ENCODE peak calls at places on chromosomes 3 and 15, in seven cellular contexts. B is activated T-cell treated with anti-CD3 and anti-CD28 coated beads, Interleukin-2, amount 50 U/mL, for 24 hours; N is activated gamma-delta T cell treated with anti-CD3 and anti-CD28 coated beads, Interleukin-2, amount 50 U/mL, for 16 hours; V is GM23248; W is GM20000; D is central memory CD4-positive, alpha-beta T cell; C is nephron progenitor cell. P is an unnamed sample.

GRCh38 chr3:5699811-5700210 is 512.3 kb downstream of the EDEM1 start:
- DNase-seq in B (no peak), N (no peak), V (no peak), W (no peak), D (no peak), C (no peak), P (no peak)

GRCh38 chr15:90729266-90729665 is 12.1 kb downstream of the BLM start:
- DNase-seq in B (no peak), N (no peak), V (no peak), W (no peak), D (no peak), C (no peak), P (no peak)

GRCh38 chr3:39271363-39271762 is 8.5 kb downstream of the CX3CR1 start:
- DNase-seq in B (no peak), N (no peak), V (no peak), W (no peak), D (no peak), C (no peak), P (no peak)

GRCh38 chr3:186162221-186162620 is 53.3 kb upstream of the ETV5 start:
- DNase-seq in B (no peak), N (no peak), V (no peak), W (no peak), D (no peak), C (no peak), P (no peak)

GRCh38 chr3:146326875-146327543 is 76.1 kb upstream of the PLSCR4 start:
- DNase-seq in B (no peak), N (no peak), V (peak; percentile 77), W (no peak), D (no peak), C (no peak), P (peak; percentile 36)

GRCh38 chr3:42042747-42043115 is 48.4 kb upstream of the TRAK1 start:
- DNase-seq in B (no peak), N (no peak), V (peak; percentile 56), W (no peak), D (no peak), C (no peak), P (peak; percentile 16)

GRCh38 chr3:192188218-192188835 is 539.0 kb downstream of the FGF12 start:
- DNase-seq in B (peak; percentile 30), N (no peak), V (peak; percentile 18), W (peak; percentile 45), D (no peak), C (peak; percentile 68), P (peak; percentile 76)

GRCh38 chr3:58651268-58651667 is 15.3 kb downstream of the FAM3D start:
- DNase-seq in B (no peak), N (no peak), V (no peak), W (no peak), D (no peak), C (no peak), P (no peak)

GRCh38 chr3:129651316-129652202 is 45.1 kb upstream of the PLXND1 start:
- DNase-seq in B (no peak), N (no peak), V (peak; percentile 69), W (no peak), D (no peak), C (no peak), P (no peak)

GRCh38 chr3:187066228-187066995 is 72.9 kb downstream of the RPL39L start:
- DNase-seq in B (peak; percentile 48), N (peak; percentile 30), V (peak; percentile 40), W (peak; percentile 37), D (peak; percentile 54), C (peak; percentile 12), P (peak; percentile 9)

GRCh38 chr3:22606938-22607337 is 596.2 kb upstream of the UBE2E2 start:
- DNase-seq in B (no peak), N (no peak), V (no peak), W (no peak), D (no peak), C (no peak), P (no peak)

GRCh38 chr15:58065011-58065444 is 483 bp downstream of the ALDH1A2 start:
- DNase-seq in B (peak; percentile 37), N (no peak), V (no peak), W (no peak), D (no peak), C (peak; percentile 57), P (no peak)

GRCh38 chr15:74584204-74584603 is 31.4 kb upstream of the CLK3 start:
- DNase-seq in B (no peak), N (no peak), V (no peak), W (no peak), D (no peak), C (no peak), P (no peak)

P was measured in NCI-H146.